ENCODE peak calls at places on chromosomes 3 and 15, in nine cellular contexts. One of them, this sample, is unnamed.

GRCh38 chr3:175234075-175234474 is 374.9 kb downstream of the NAALADL2 start:
- DNase-seq in heart right ventricle: no peak
- DNase-seq in GOT3: no peak
- DNase-seq in AG04450: no peak
- DNase-seq in T47D: no peak
- DNase-seq in HFFc6: no peak
- DNase-seq in mucosa of gallbladder: no peak
- DNase-seq in stimulated activated CD4-positive, alpha-beta T cell treated with anti-CD3 and anti-CD28 coated beads, Interleukin-12 subunit alpha, Interleukin-12 subunit beta, amount 100 ng/mL, for 24 hours: no peak
- DNase-seq in kidney glomerular epithelial cell: no peak
- DNase-seq in this sample: no peak

GRCh38 chr3:185207931-185208746 is 45.7 kb downstream of the EHHADH start:
- DNase-seq in T47D: no peak
- DNase-seq in stimulated activated CD4-positive, alpha-beta T cell treated with anti-CD3 and anti-CD28 coated beads, Interleukin-12 subunit alpha, Interleukin-12 subunit beta, amount 100 ng/mL, for 24 hours: no peak
- DNase-seq in kidney glomerular epithelial cell: no peak
- DNase-seq in HFFc6: peak
- DNase-seq in GOT3: no peak
- DNase-seq in heart right ventricle: no peak
- DNase-seq in mucosa of gallbladder: no peak
- DNase-seq in AG04450: no peak
- DNase-seq in this sample: peak

GRCh38 chr3:30666564-30667249 is 60.3 kb downstream of the TGFBR2 start:
- DNase-seq in T47D: no peak
- DNase-seq in heart right ventricle: no peak
- DNase-seq in GOT3: no peak
- DNase-seq in AG04450: no peak
- DNase-seq in stimulated activated CD4-positive, alpha-beta T cell treated with anti-CD3 and anti-CD28 coated beads, Interleukin-12 subunit alpha, Interleukin-12 subunit beta, amount 100 ng/mL, for 24 hours: no peak
- DNase-seq in HFFc6: no peak
- DNase-seq in mucosa of gallbladder: no peak
- DNase-seq in kidney glomerular epithelial cell: no peak
- DNase-seq in this sample: no peak

GRCh38 chr3:96370637-96371036 is 443.8 kb upstream of the EPHA6 start:
- DNase-seq in GOT3: no peak
- DNase-seq in heart right ventricle: no peak
- DNase-seq in T47D: no peak
- DNase-seq in mucosa of gallbladder: no peak
- DNase-seq in AG04450: no peak
- DNase-seq in kidney glomerular epithelial cell: no peak
- DNase-seq in HFFc6: no peak
- DNase-seq in stimulated activated CD4-positive, alpha-beta T cell treated with anti-CD3 and anti-CD28 coated beads, Interleukin-12 subunit alpha, Interleukin-12 subunit beta, amount 100 ng/mL, for 24 hours: no peak
- DNase-seq in this sample: no peak

GRCh38 chr3:122946185-122946584 is 81.4 kb downstream of the SEMA5B start:
- DNase-seq in kidney glomerular epithelial cell: no peak
- DNase-seq in stimulated activated CD4-positive, alpha-beta T cell treated with anti-CD3 and anti-CD28 coated beads, Interleukin-12 subunit alpha, Interleukin-12 subunit beta, amount 100 ng/mL, for 24 hours: no peak
- DNase-seq in T47D: no peak
- DNase-seq in heart right ventricle: no peak
- DNase-seq in HFFc6: no peak
- DNase-seq in mucosa of gallbladder: no peak
- DNase-seq in AG04450: no peak
- DNase-seq in GOT3: no peak
- DNase-seq in this sample: no peak

GRCh38 chr3:126365351-126366274 is 8.4 kb upstream of the KLF15 start:
- DNase-seq in mucosa of gallbladder: no peak
- DNase-seq in kidney glomerular epithelial cell: no peak
- DNase-seq in stimulated activated CD4-positive, alpha-beta T cell treated with anti-CD3 and anti-CD28 coated beads, Interleukin-12 subunit alpha, Interleukin-12 subunit beta, amount 100 ng/mL, for 24 hours: no peak
- DNase-seq in AG04450: no peak
- DNase-seq in T47D: no peak
- DNase-seq in heart right ventricle: no peak
- DNase-seq in GOT3: no peak
- DNase-seq in HFFc6: no peak
- DNase-seq in this sample: no peak

GRCh38 chr3:119536757-119537156 is 22.7 kb downstream of the CD80 start:
- DNase-seq in HFFc6: no peak
- DNase-seq in heart right ventricle: no peak
- DNase-seq in T47D: no peak
- DNase-seq in kidney glomerular epithelial cell: no peak
- DNase-seq in stimulated activated CD4-positive, alpha-beta T cell treated with anti-CD3 and anti-CD28 coated beads, Interleukin-12 subunit alpha, Interleukin-12 subunit beta, amount 100 ng/mL, for 24 hours: no peak
- DNase-seq in GOT3: no peak
- DNase-seq in AG04450: no peak
- DNase-seq in mucosa of gallbladder: no peak
- DNase-seq in this sample: no peak

GRCh38 chr15:43928152-43928551 is 101.3 kb downstream of the WDR76 start:
- DNase-seq in GOT3: no peak
- DNase-seq in T47D: no peak
- DNase-seq in stimulated activated CD4-positive, alpha-beta T cell treated with anti-CD3 and anti-CD28 coated beads, Interleukin-12 subunit alpha, Interleukin-12 subunit beta, amount 100 ng/mL, for 24 hours: no peak
- DNase-seq in mucosa of gallbladder: no peak
- DNase-seq in heart right ventricle: no peak
- DNase-seq in kidney glomerular epithelial cell: no peak
- DNase-seq in HFFc6: no peak
- DNase-seq in AG04450: no peak
- DNase-seq in this sample: no peak

GRCh38 chr15:28991236-28992171 is 105.7 kb downstream of the APBA2 start:
- DNase-seq in GOT3: no peak
- DNase-seq in T47D: no peak
- DNase-seq in AG04450: no peak
- DNase-seq in heart right ventricle: no peak
- DNase-seq in kidney glomerular epithelial cell: no peak
- DNase-seq in HFFc6: no peak
- DNase-seq in stimulated activated CD4-positive, alpha-beta T cell treated with anti-CD3 and anti-CD28 coated beads, Interleukin-12 subunit alpha, Interleukin-12 subunit beta, amount 100 ng/mL, for 24 hours: no peak
- DNase-seq in mucosa of gallbladder: no peak
- DNase-seq in this sample: no peak

GRCh38 chr15:85837881-85838280 is 43.2 kb upstream of the KLHL25 start:
- DNase-seq in AG04450: no peak
- DNase-seq in heart right ventricle: no peak
- DNase-seq in mucosa of gallbladder: no peak
- DNase-seq in T47D: peak
- DNase-seq in stimulated activated CD4-positive, alpha-beta T cell treated with anti-CD3 and anti-CD28 coated beads, Interleukin-12 subunit alpha, Interleukin-12 subunit beta, amount 100 ng/mL, for 24 hours: no peak
- DNase-seq in GOT3: no peak
- DNase-seq in HFFc6: no peak
- DNase-seq in kidney glomerular epithelial cell: no peak
- DNase-seq in this sample: no peak

GRCh38 chr3:13019243-13019701 is 54.0 kb downstream of the IQSEC1 start:
- DNase-seq in kidney glomerular epithelial cell: no peak
- DNase-seq in HFFc6: peak
- DNase-seq in stimulated activated CD4-positive, alpha-beta T cell treated with anti-CD3 and anti-CD28 coated beads, Interleukin-12 subunit alpha, Interleukin-12 subunit beta, amount 100 ng/mL, for 24 hours: no peak
- DNase-seq in heart right ventricle: peak
- DNase-seq in mucosa of gallbladder: peak
- DNase-seq in T47D: no peak
- DNase-seq in AG04450: peak
- DNase-seq in GOT3: no peak
- DNase-seq in this sample: peak

GRCh38 chr3:109131276-109131675 is 5.2 kb upstream of the C3orf85 start:
- DNase-seq in heart right ventricle: no peak
- DNase-seq in AG04450: no peak
- DNase-seq in kidney glomerular epithelial cell: peak
- DNase-seq in T47D: no peak
- DNase-seq in mucosa of gallbladder: no peak
- DNase-seq in stimulated activated CD4-positive, alpha-beta T cell treated with anti-CD3 and anti-CD28 coated beads, Interleukin-12 subunit alpha, Interleukin-12 subunit beta, amount 100 ng/mL, for 24 hours: no peak
- DNase-seq in GOT3: no peak
- DNase-seq in HFFc6: no peak
- DNase-seq in this sample: no peak

GRCh38 chr3:158352551-158352950 is 218.4 kb upstream of the MLF1 start:
- DNase-seq in AG04450: no peak
- DNase-seq in heart right ventricle: no peak
- DNase-seq in kidney glomerular epithelial cell: no peak
- DNase-seq in GOT3: no peak
- DNase-seq in stimulated activated CD4-positive, alpha-beta T cell treated with anti-CD3 and anti-CD28 coated beads, Interleukin-12 subunit alpha, Interleukin-12 subunit beta, amount 100 ng/mL, for 24 hours: no peak
- DNase-seq in HFFc6: no peak
- DNase-seq in mucosa of gallbladder: no peak
- DNase-seq in T47D: no peak
- DNase-seq in this sample: no peak

GRCh38 chr3:127063916-127064315 is 81.0 kb downstream of the PLXNA1 start:
- DNase-seq in GOT3: no peak
- DNase-seq in kidney glomerular epithelial cell: no peak
- DNase-seq in AG04450: no peak
- DNase-seq in stimulated activated CD4-positive, alpha-beta T cell treated with anti-CD3 and anti-CD28 coated beads, Interleukin-12 subunit alpha, Interleukin-12 subunit beta, amount 100 ng/mL, for 24 hours: no peak
- DNase-seq in HFFc6: no peak
- DNase-seq in heart right ventricle: no peak
- DNase-seq in mucosa of gallbladder: no peak
- DNase-seq in T47D: no peak
- DNase-seq in this sample: no peak

GRCh38 chr3:179446501-179446900 is 4.8 kb downstream of the GNB4 start:
- DNase-seq in mucosa of gallbladder: no peak
- DNase-seq in stimulated activated CD4-positive, alpha-beta T cell treated with anti-CD3 and anti-CD28 coated beads, Interleukin-12 subunit alpha, Interleukin-12 subunit beta, amount 100 ng/mL, for 24 hours: no peak
- DNase-seq in kidney glomerular epithelial cell: no peak
- DNase-seq in AG04450: no peak
- DNase-seq in T47D: no peak
- DNase-seq in HFFc6: peak
- DNase-seq in heart right ventricle: no peak
- DNase-seq in GOT3: no peak
- DNase-seq in this sample: no peak

GRCh38 chr3:154345422-154346122 is 21.3 kb upstream of the DHX36 start:
- DNase-seq in GOT3: no peak
- DNase-seq in HFFc6: no peak
- DNase-seq in kidney glomerular epithelial cell: no peak
- DNase-seq in heart right ventricle: no peak
- DNase-seq in mucosa of gallbladder: no peak
- DNase-seq in stimulated activated CD4-positive, alpha-beta T cell treated with anti-CD3 and anti-CD28 coated beads, Interleukin-12 subunit alpha, Interleukin-12 subunit beta, amount 100 ng/mL, for 24 hours: no peak
- DNase-seq in AG04450: no peak
- DNase-seq in T47D: no peak
- DNase-seq in this sample: no peak

GRCh38 chr3:141000027-141000663 is 51.0 kb upstream of the SPSB4 start:
- DNase-seq in T47D: peak
- DNase-seq in HFFc6: peak
- DNase-seq in heart right ventricle: peak
- DNase-seq in GOT3: no peak
- DNase-seq in stimulated activated CD4-positive, alpha-beta T cell treated with anti-CD3 and anti-CD28 coated beads, Interleukin-12 subunit alpha, Interleukin-12 subunit beta, amount 100 ng/mL, for 24 hours: no peak
- DNase-seq in AG04450: peak
- DNase-seq in kidney glomerular epithelial cell: peak
- DNase-seq in mucosa of gallbladder: peak
- DNase-seq in this sample: peak

GRCh38 chr3:188365978-188366698 is 212.2 kb downstream of the LPP start:
- DNase-seq in kidney glomerular epithelial cell: no peak
- DNase-seq in AG04450: no peak
- DNase-seq in T47D: no peak
- DNase-seq in heart right ventricle: no peak
- DNase-seq in mucosa of gallbladder: no peak
- DNase-seq in GOT3: no peak
- DNase-seq in stimulated activated CD4-positive, alpha-beta T cell treated with anti-CD3 and anti-CD28 coated beads, Interleukin-12 subunit alpha, Interleukin-12 subunit beta, amount 100 ng/mL, for 24 hours: no peak
- DNase-seq in HFFc6: no peak
- DNase-seq in this sample: no peak

GRCh38 chr3:131402391-131403039 is 20.9 kb downstream of the NUDT16 start:
- DNase-seq in mucosa of gallbladder: no peak
- DNase-seq in heart right ventricle: no peak
- DNase-seq in T47D: no peak
- DNase-seq in kidney glomerular epithelial cell: peak
- DNase-seq in stimulated activated CD4-positive, alpha-beta T cell treated with anti-CD3 and anti-CD28 coated beads, Interleukin-12 subunit alpha, Interleukin-12 subunit beta, amount 100 ng/mL, for 24 hours: no peak
- DNase-seq in AG04450: no peak
- DNase-seq in GOT3: no peak
- DNase-seq in HFFc6: peak
- DNase-seq in this sample: no peak

GRCh38 chr3:196140224-196140623 is 58.3 kb upstream of the TFRC start:
- DNase-seq in AG04450: no peak
- DNase-seq in heart right ventricle: no peak
- DNase-seq in T47D: no peak
- DNase-seq in kidney glomerular epithelial cell: no peak
- DNase-seq in GOT3: no peak
- DNase-seq in mucosa of gallbladder: no peak
- DNase-seq in stimulated activated CD4-positive, alpha-beta T cell treated with anti-CD3 and anti-CD28 coated beads, Interleukin-12 subunit alpha, Interleukin-12 subunit beta, amount 100 ng/mL, for 24 hours: no peak
- DNase-seq in HFFc6: no peak
- DNase-seq in this sample: no peak

GRCh38 chr3:118810499-118811035 is 224.1 kb downstream of the IGSF11 start:
- DNase-seq in HFFc6: no peak
- DNase-seq in stimulated activated CD4-positive, alpha-beta T cell treated with anti-CD3 and anti-CD28 coated beads, Interleukin-12 subunit alpha, Interleukin-12 subunit beta, amount 100 ng/mL, for 24 hours: no peak
- DNase-seq in AG04450: no peak
- DNase-seq in T47D: no peak
- DNase-seq in mucosa of gallbladder: no peak
- DNase-seq in GOT3: no peak
- DNase-seq in kidney glomerular epithelial cell: no peak
- DNase-seq in heart right ventricle: no peak
- DNase-seq in this sample: no peak

GRCh38 chr3:132222868-132223538 is 94.2 kb upstream of the ACP3 start:
- DNase-seq in HFFc6: no peak
- DNase-seq in stimulated activated CD4-positive, alpha-beta T cell treated with anti-CD3 and anti-CD28 coated beads, Interleukin-12 subunit alpha, Interleukin-12 subunit beta, amount 100 ng/mL, for 24 hours: no peak
- DNase-seq in T47D: no peak
- DNase-seq in AG04450: no peak
- DNase-seq in kidney glomerular epithelial cell: peak
- DNase-seq in GOT3: no peak
- DNase-seq in heart right ventricle: no peak
- DNase-seq in mucosa of gallbladder: no peak
- DNase-seq in this sample: peak

GRCh38 chr15:93066103-93066725 is 22.8 kb downstream of the RGMA start:
- DNase-seq in GOT3: no peak
- DNase-seq in AG04450: no peak
- DNase-seq in mucosa of gallbladder: no peak
- DNase-seq in heart right ventricle: no peak
- DNase-seq in stimulated activated CD4-positive, alpha-beta T cell treated with anti-CD3 and anti-CD28 coated beads, Interleukin-12 subunit alpha, Interleukin-12 subunit beta, amount 100 ng/mL, for 24 hours: no peak
- DNase-seq in kidney glomerular epithelial cell: no peak
- DNase-seq in HFFc6: no peak
- DNase-seq in T47D: no peak
- DNase-seq in this sample: no peak

GRCh38 chr3:131026321-131027151 is at the start of the genes ASTE1 and NEK11:
- DNase-seq in AG04450: peak
- DNase-seq in HFFc6: peak
- DNase-seq in mucosa of gallbladder: peak
- DNase-seq in heart right ventricle: peak
- DNase-seq in GOT3: peak
- DNase-seq in kidney glomerular epithelial cell: peak
- DNase-seq in T47D: peak
- DNase-seq in stimulated activated CD4-positive, alpha-beta T cell treated with anti-CD3 and anti-CD28 coated beads, Interleukin-12 subunit alpha, Interleukin-12 subunit beta, amount 100 ng/mL, for 24 hours: peak
- DNase-seq in this sample: peak

GRCh38 chr15:50493625-50494024 is 52.8 kb downstream of the USP50 start:
- DNase-seq in stimulated activated CD4-positive, alpha-beta T cell treated with anti-CD3 and anti-CD28 coated beads, Interleukin-12 subunit alpha, Interleukin-12 subunit beta, amount 100 ng/mL, for 24 hours: no peak
- DNase-seq in GOT3: no peak
- DNase-seq in heart right ventricle: peak
- DNase-seq in HFFc6: no peak
- DNase-seq in T47D: no peak
- DNase-seq in AG04450: no peak
- DNase-seq in kidney glomerular epithelial cell: no peak
- DNase-seq in mucosa of gallbladder: no peak
- DNase-seq in this sample: no peak

GRCh38 chr3:57872606-57873005 is 116.5 kb downstream of the SLMAP start:
- DNase-seq in T47D: no peak
- DNase-seq in AG04450: no peak
- DNase-seq in heart right ventricle: no peak
- DNase-seq in mucosa of gallbladder: no peak
- DNase-seq in GOT3: no peak
- DNase-seq in kidney glomerular epithelial cell: no peak
- DNase-seq in stimulated activated CD4-positive, alpha-beta T cell treated with anti-CD3 and anti-CD28 coated beads, Interleukin-12 subunit alpha, Interleukin-12 subunit beta, amount 100 ng/mL, for 24 hours: no peak
- DNase-seq in HFFc6: no peak
- DNase-seq in this sample: no peak

GRCh38 chr3:160150525-160150924 is 74.7 kb upstream of the C3orf80 start:
- DNase-seq in stimulated activated CD4-positive, alpha-beta T cell treated with anti-CD3 and anti-CD28 coated beads, Interleukin-12 subunit alpha, Interleukin-12 subunit beta, amount 100 ng/mL, for 24 hours: no peak
- DNase-seq in heart right ventricle: no peak
- DNase-seq in kidney glomerular epithelial cell: no peak
- DNase-seq in mucosa of gallbladder: no peak
- DNase-seq in GOT3: no peak
- DNase-seq in T47D: no peak
- DNase-seq in AG04450: no peak
- DNase-seq in HFFc6: peak
- DNase-seq in this sample: peak

GRCh38 chr3:150256782-150257181 is 151.3 kb upstream of the TSC22D2 start:
- DNase-seq in GOT3: no peak
- DNase-seq in kidney glomerular epithelial cell: no peak
- DNase-seq in T47D: no peak
- DNase-seq in AG04450: no peak
- DNase-seq in HFFc6: no peak
- DNase-seq in mucosa of gallbladder: no peak
- DNase-seq in stimulated activated CD4-positive, alpha-beta T cell treated with anti-CD3 and anti-CD28 coated beads, Interleukin-12 subunit alpha, Interleukin-12 subunit beta, amount 100 ng/mL, for 24 hours: no peak
- DNase-seq in heart right ventricle: no peak
- DNase-seq in this sample: no peak

This sample was measured in MG63.